ENCODE peak calls at places on chromosome 20, in eight cellular contexts. W, X, P, T, Q, C, O and V are unnamed samples.

GRCh38 chr20:25058051-25058796 is at the start of gene ACSS1:
- DNase-seq in W (peak), X (peak), P (peak), T (peak), Q (peak), C (no peak), O (peak), V (peak)

GRCh38 chr20:23436681-23437080 is 2.8 kb upstream of the CSTL1 start:
- DNase-seq in W (no peak), X (no peak), P (no peak), T (no peak), Q (no peak), C (no peak), O (no peak), V (no peak)

GRCh38 chr20:41560971-41561370 is 57.2 kb downstream of the CHD6 start:
- DNase-seq in W (no peak), X (no peak), P (no peak), T (no peak), Q (no peak), C (no peak), O (no peak), V (no peak)

GRCh38 chr20:49616154-49617007 is 48.4 kb upstream of the PTGIS start:
- DNase-seq in W (no peak), X (no peak), P (no peak), T (no peak), Q (no peak), C (no peak), O (no peak), V (no peak)

GRCh38 chr20:14984768-14985622 is 647.6 kb upstream of the FLRT3 start:
- DNase-seq in W (no peak), X (no peak), P (no peak), T (no peak), Q (no peak), C (no peak), O (no peak), V (no peak)

GRCh38 chr20:32316667-32317066 is 39.2 kb downstream of the KIF3B start:
- DNase-seq in W (no peak), X (peak), P (no peak), T (no peak), Q (no peak), C (no peak), O (no peak), V (no peak)

GRCh38 chr20:35004749-35005462 is 49.2 kb downstream of the MYH7B start:
- DNase-seq in W (peak), X (no peak), P (no peak), T (peak), Q (peak), C (no peak), O (no peak), V (no peak)

GRCh38 chr20:710762-711120 is 35.1 kb upstream of the SCRT2 start:
- DNase-seq in W (no peak), X (no peak), P (no peak), T (no peak), Q (no peak), C (no peak), O (no peak), V (no peak)

GRCh38 chr20:32446301-32447100 is 88.4 kb downstream of the ASXL1 start:
- DNase-seq in W (no peak), X (no peak), P (no peak), T (peak), Q (no peak), C (no peak), O (no peak), V (no peak)

GRCh38 chr20:31860431-31861345 is 9.6 kb downstream of the DUSP15 start:
- DNase-seq in W (peak), X (no peak), P (peak), T (no peak), Q (no peak), C (no peak), O (no peak), V (no peak)

GRCh38 chr20:49132995-49133451 is 55.1 kb downstream of the STAU1 start:
- DNase-seq in W (no peak), X (peak), P (no peak), T (no peak), Q (no peak), C (peak), O (no peak), V (no peak)

GRCh38 chr20:33373735-33374605 is 27.3 kb downstream of the CDK5RAP1 start:
- DNase-seq in W (peak), X (peak), P (no peak), T (no peak), Q (no peak), C (no peak), O (no peak), V (no peak)

GRCh38 chr20:16599257-16599656 is 26.0 kb upstream of the KIF16B start:
- DNase-seq in W (no peak), X (no peak), P (no peak), T (no peak), Q (no peak), C (no peak), O (no peak), V (no peak)

DNA sequence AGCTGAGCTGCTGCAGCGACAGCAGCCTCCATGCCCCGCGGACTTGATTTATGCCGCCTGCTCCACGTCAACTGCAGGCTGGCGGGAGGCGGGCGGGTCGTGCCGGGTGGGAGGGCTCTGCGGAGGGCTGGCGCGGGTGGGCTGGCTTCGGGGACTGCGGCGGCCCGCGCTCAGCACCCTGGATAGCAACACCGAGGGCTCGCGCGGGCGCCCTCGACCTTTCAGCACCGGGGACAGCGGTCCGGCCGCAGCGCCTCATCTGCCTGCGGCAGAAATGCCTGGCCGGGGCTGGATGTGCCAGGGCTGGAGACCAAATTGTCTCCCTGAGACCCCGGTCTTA is 792 bp downstream of the SNAP25 start:
- DNase-seq in W (peak), X (peak), P (peak), T (peak), Q (peak), C (no peak), O (peak), V (peak)
- TF ChIP-seq POLR2A in W (no peak), X (no peak), P (no peak), T (no peak), Q (no peak), C (no peak), O (no peak), V (no peak)

GRCh38 chr20:13424174-13424833 is 203.2 kb downstream of the ISM1 start:
- DNase-seq in W (no peak), X (no peak), P (no peak), T (no peak), Q (no peak), C (no peak), O (no peak), V (no peak)
- TF ChIP-seq POLR2A in W (no peak), X (no peak), P (no peak), T (no peak), Q (no peak), C (no peak), O (no peak), V (no peak)

GRCh38 chr20:59743308-59743707 is 139.0 kb downstream of the PHACTR3 start:
- DNase-seq in W (no peak), X (no peak), P (no peak), T (no peak), Q (no peak), C (no peak), O (no peak), V (no peak)
- TF ChIP-seq POLR2A in W (no peak), X (no peak), P (no peak), T (no peak), Q (no peak), C (no peak), O (no peak), V (no peak)

DNA sequence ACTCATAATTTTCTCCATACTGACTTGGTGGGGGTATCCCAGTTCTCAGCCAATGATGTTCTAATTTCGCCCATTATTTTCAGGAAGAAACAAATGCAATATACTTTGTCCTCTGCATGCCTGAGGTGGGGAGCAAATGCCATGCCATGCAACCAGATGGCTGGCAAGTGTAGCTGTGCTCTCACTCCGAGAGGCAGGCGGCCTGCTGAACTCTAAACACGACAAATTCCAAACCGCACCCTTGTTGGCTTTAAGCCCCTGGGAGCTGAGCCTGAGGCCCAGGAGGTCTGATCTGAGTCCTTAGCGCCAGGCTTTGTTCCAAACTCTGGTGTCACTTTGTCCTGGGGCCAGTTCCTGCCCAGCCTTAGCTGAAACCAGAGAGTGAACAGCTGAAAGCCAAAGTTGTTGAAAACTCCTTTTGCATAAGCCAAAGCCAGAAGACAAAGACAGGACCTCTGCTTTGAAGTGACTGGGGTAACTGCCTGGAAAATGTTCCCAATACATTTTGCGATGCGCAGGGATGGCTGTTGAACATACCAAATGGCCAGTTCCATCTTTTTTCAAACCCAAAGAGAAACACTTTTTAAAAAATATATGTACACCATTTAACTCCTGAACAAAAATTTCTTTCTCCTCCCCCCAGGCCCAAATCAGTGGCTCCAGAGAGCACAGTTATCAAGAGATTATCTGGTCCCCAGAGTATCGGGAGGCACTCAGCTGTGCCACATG is 46.2 kb downstream of the TTI1 start:
- DNase-seq in W (peak), X (peak), P (no peak), T (no peak), Q (no peak), C (no peak), O (no peak), V (peak)
- TF ChIP-seq POLR2A in W (no peak), X (no peak), P (no peak), T (no peak), Q (no peak), C (no peak), O (no peak), V (no peak)

DNA sequence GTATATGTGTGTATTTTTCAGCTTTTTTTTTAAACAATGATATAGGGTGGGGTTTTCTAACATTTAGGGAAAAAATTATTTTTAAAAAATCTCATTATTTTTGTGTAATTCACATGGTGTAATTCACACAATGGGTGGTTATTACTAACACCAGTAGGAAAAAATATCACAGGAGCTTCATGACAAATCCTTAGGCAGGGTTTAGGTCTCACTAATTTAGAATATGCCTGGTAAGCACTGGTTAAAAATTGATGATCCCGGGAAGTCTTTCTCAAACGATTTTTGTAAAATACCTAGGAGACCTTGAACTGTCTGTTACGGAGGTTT is 29.5 kb upstream of the ZNF217 start:
- DNase-seq in W (no peak), X (no peak), P (no peak), T (no peak), Q (no peak), C (no peak), O (no peak), V (no peak)
- TF ChIP-seq POLR2A in W (no peak), X (no peak), P (no peak), T (no peak), Q (no peak), C (no peak), O (no peak), V (no peak)

GRCh38 chr20:62957136-62958117 is 4.9 kb downstream of the SLC17A9 start:
- DNase-seq in W (peak), X (no peak), P (no peak), T (no peak), Q (no peak), C (no peak), O (no peak), V (no peak)
- TF ChIP-seq POLR2A in W (no peak), X (no peak), P (no peak), T (no peak), Q (no peak), C (no peak), O (no peak), V (no peak)

GRCh38 chr20:2657241-2657640 is 4.8 kb downstream of the NOP56 start:
- DNase-seq in W (no peak), X (no peak), P (no peak), T (no peak), Q (no peak), C (no peak), O (no peak), V (no peak)
- TF ChIP-seq POLR2A in W (no peak), X (no peak), P (no peak), T (no peak), Q (no peak), C (no peak), O (no peak), V (no peak)

DNA sequence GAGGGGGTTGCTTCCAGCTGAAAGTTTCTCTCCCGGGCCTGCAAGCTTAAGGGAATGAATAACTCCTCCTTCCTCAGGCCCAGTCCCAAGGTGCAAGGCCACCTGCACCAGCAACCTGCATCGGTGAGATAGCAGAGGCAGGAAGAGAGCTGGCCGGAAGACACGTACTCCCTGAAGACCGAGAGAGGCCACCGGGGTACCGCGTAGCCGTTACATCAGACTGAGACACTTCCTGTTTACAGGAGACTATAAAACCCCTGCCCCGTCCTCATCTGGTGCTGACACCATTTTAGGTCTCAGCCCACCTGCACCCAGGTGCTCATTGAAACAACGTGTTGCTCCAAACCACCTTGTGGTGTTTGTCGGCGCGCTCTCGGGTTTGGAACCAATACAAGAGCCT is 60.5 kb upstream of the PRND start:
- DNase-seq in W (no peak), X (no peak), P (no peak), T (no peak), Q (no peak), C (no peak), O (no peak), V (no peak)
- TF ChIP-seq POLR2A in W (no peak), X (no peak), P (no peak), T (no peak), Q (no peak), C (no peak), O (no peak), V (no peak)